ENCODE peak calls at places on chromosomes 11 and 22, in five cellular contexts. U is fibroblast of lung, Y is hepatocyte, C is IMR-90, A is GM23338. I is an unnamed sample.

GRCh38 chr11:65501530-65502273 is 2.9 kb downstream of the MALAT1 start:
- DNase-seq in A (no peak), C (peak; percentile 56), U (peak; percentile 35), Y (peak; percentile 38), I (peak; percentile 51)

GRCh38 chr11:69939551-69940245 is 120.5 kb upstream of the FGF3 start:
- DNase-seq in U (peak; percentile 75), C (peak; percentile 77), Y (peak; percentile 72), A (no peak), I (no peak)

GRCh38 chr22:28917747-28918543 is 34.6 kb downstream of the ZNRF3 start:
- DNase-seq in Y (peak; percentile 61), A (peak; percentile 54), C (peak; percentile 31), U (peak; percentile 70), I (no peak)

GRCh38 chr11:102390667-102391449 is 43.8 kb downstream of the BIRC2 start:
- DNase-seq in A (peak; percentile 86), U (peak; percentile 55), Y (peak; percentile 74), C (peak; percentile 63), I (peak; percentile 50)

GRCh38 chr11:109085708-109086373 is 336.1 kb upstream of the C11orf87 start:
- DNase-seq in U (peak; percentile 28), C (peak; percentile 41), Y (no peak), A (no peak), I (no peak)

GRCh38 chr22:49413551-49413950 is 414.1 kb downstream of the BRD1 start:
- DNase-seq in C (no peak), Y (no peak), A (no peak), U (no peak), I (no peak)

GRCh38 chr11:96761451-96761850 is 371.6 kb downstream of the JRKL start:
- DNase-seq in C (no peak), Y (no peak), A (no peak), U (no peak), I (peak; percentile 69)

GRCh38 chr11:113275602-113276001 is 38.8 kb upstream of the TTC12 start:
- DNase-seq in A (no peak), C (no peak), Y (no peak), U (no peak), I (no peak)

GRCh38 chr22:39356464-39356863 is 6.7 kb downstream of the SYNGR1 start:
- DNase-seq in U (no peak), Y (no peak), A (no peak), C (no peak), I (no peak)

GRCh38 chr22:29555065-29555644 is 1.6 kb upstream of the THOC5 start:
- DNase-seq in Y (no peak), U (no peak), C (peak; percentile 18), A (no peak), I (no peak)

GRCh38 chr11:3074912-3075589 is 17.8 kb upstream of the CARS1 start:
- DNase-seq in U (no peak), A (no peak), C (no peak), Y (no peak), I (no peak)

DNA sequence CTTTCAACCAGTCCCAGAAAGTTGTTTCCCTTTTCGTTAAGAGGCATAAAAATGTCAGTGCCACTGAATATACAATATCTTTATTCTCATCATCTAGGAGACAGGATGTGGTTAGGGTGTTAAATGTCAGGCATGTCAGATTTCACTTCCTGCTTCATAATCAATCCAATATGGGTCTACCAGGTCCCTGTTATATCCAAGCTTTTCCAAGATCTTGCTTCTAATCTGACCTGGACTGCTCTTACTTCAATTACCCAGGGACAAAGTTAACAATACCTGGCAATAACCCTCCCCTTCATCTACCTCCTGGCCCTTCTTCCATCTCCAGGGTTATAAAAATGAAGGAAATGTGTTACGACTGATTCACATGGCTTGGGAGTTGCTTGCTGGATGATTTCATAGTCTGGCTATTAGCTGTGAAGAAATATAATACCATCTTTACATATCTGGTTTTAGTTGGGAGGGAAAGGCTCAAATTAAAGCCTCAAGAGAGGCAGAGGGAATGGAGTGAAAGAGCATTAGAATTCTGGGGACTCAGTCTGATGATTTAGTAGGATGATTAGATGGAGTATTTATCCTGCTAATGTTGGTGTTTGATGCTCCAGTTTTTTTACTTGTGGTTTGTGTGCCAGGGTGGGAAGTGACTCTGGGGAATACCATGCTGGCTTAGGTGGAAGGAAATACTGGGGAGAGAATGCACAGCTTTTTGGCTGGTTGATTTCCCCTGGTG is 534.3 kb downstream of the ETS1 start:
- DNase-seq in C (peak; percentile 77), A (no peak), U (peak; percentile 89), Y (no peak), I (peak; percentile 73)
- H2AFZ ChIP-seq in C (peak overlapping the region; percentile 47), A (peak overlapping the region; percentile 12), U (peak overlapping the region; percentile 42), Y (no peak overlapping the region), I (peak overlapping the region; percentile 90)

GRCh38 chr11:27930946-27931345 is 177.0 kb downstream of the KIF18A start:
- DNase-seq in U (no peak), Y (no peak), A (no peak), C (no peak), I (no peak)

GRCh38 chr11:27921472-27921871 is 186.5 kb downstream of the KIF18A start:
- DNase-seq in A (no peak), Y (no peak), U (no peak), C (peak; percentile 13), I (peak; percentile 61)

GRCh38 chr11:27926981-27927481 is 180.9 kb downstream of the KIF18A start:
- DNase-seq in U (peak; percentile 99), A (no peak), Y (no peak), C (peak; percentile 88), I (peak; percentile 74)

GRCh38 chr11:27926469-27926868 is 181.5 kb downstream of the KIF18A start:
- DNase-seq in Y (no peak), A (no peak), C (no peak), U (no peak), I (no peak)

GRCh38 chr11:27926056-27926455 is 181.9 kb downstream of the KIF18A start:
- DNase-seq in Y (no peak), U (no peak), C (no peak), A (no peak), I (no peak)
- H2AFZ ChIP-seq in Y (no peak overlapping the region), U (no peak overlapping the region), C (no peak overlapping the region), A (no peak overlapping the region), I (no peak overlapping the region)

GRCh38 chr11:126832387-126832786 is 168.2 kb downstream of the KIRREL3 start:
- DNase-seq in A (no peak), Y (no peak), C (no peak), U (no peak), I (no peak)

GRCh38 chr11:126837581-126837980 is 163.0 kb downstream of the KIRREL3 start:
- DNase-seq in A (no peak), U (no peak), Y (no peak), C (no peak), I (no peak)

GRCh38 chr11:126833020-126833419 is 167.6 kb downstream of the KIRREL3 start:
- DNase-seq in U (no peak), A (no peak), C (no peak), Y (no peak), I (no peak)

GRCh38 chr11:126834149-126834548 is 166.4 kb downstream of the KIRREL3 start:
- DNase-seq in C (peak; percentile 91), Y (no peak), A (no peak), U (peak; percentile 97), I (peak; percentile 33)

GRCh38 chr11:126834573-126834972 is 166.0 kb downstream of the KIRREL3 start:
- DNase-seq in A (no peak), U (no peak), Y (no peak), C (no peak), I (no peak)
- H2AFZ ChIP-seq in A (no peak overlapping the region), U (no peak overlapping the region), Y (no peak overlapping the region), C (peak overlapping the region; percentile 59), I (no peak overlapping the region)

GRCh38 chr11:59818572-59818971 is 8.0 kb upstream of the MRPL16 start:
- DNase-seq in U (no peak), Y (no peak), C (no peak), A (no peak), I (no peak)
- H2AFZ ChIP-seq in U (no peak overlapping the region), Y (no peak overlapping the region), C (no peak overlapping the region), A (no peak overlapping the region), I (no peak overlapping the region)

GRCh38 chr11:45023065-45023365 is 72.3 kb upstream of the TP53I11 start:
- DNase-seq in C (peak; percentile 5), A (no peak), Y (no peak), U (peak; percentile 52), I (no peak)
- H2AFZ ChIP-seq in C (no peak overlapping the region), A (no peak overlapping the region), Y (no peak overlapping the region), U (no peak overlapping the region), I (no peak overlapping the region)